ENCODE peak calls at places on chromosomes 12 and 14, in nine cellular contexts. One of them, this sample, is unnamed.

GRCh38 chr12:1499351-1499750 is 95.0 kb downstream of the FBXL14 start:
- DNase-seq in activated naive CD4-positive, alpha-beta T cell treated with anti-CD3 and anti-CD28 coated beads, Interleukin-2, amount 50 U/mL, for 72 hours: no peak
- DNase-seq in NCI-H2029: no peak
- DNase-seq in fibroblast of lung: peak
- DNase-seq in cardiac muscle cell: no peak
- DNase-seq in NT2/D1: no peak
- DNase-seq in bronchial epithelial cell: no peak
- DNase-seq in KBM-7: no peak
- DNase-seq in cardiac fibroblast: no peak
- DNase-seq in this sample: no peak

GRCh38 chr12:10783252-10783651 is 19.2 kb downstream of the TAS2R7 start:
- DNase-seq in activated naive CD4-positive, alpha-beta T cell treated with anti-CD3 and anti-CD28 coated beads, Interleukin-2, amount 50 U/mL, for 72 hours: no peak
- DNase-seq in NCI-H2029: no peak
- DNase-seq in fibroblast of lung: no peak
- DNase-seq in cardiac muscle cell: no peak
- DNase-seq in NT2/D1: no peak
- DNase-seq in bronchial epithelial cell: no peak
- DNase-seq in KBM-7: no peak
- DNase-seq in cardiac fibroblast: no peak
- DNase-seq in this sample: no peak

GRCh38 chr12:132488127-132489077 is 1.5 kb upstream of the FBRSL1 start:
- DNase-seq in activated naive CD4-positive, alpha-beta T cell treated with anti-CD3 and anti-CD28 coated beads, Interleukin-2, amount 50 U/mL, for 72 hours: no peak
- DNase-seq in NCI-H2029: no peak
- DNase-seq in fibroblast of lung: no peak
- DNase-seq in cardiac muscle cell: no peak
- DNase-seq in NT2/D1: no peak
- DNase-seq in bronchial epithelial cell: no peak
- DNase-seq in KBM-7: peak
- DNase-seq in cardiac fibroblast: no peak
- DNase-seq in this sample: no peak

GRCh38 chr12:38905480-38906351 is at the start of gene CPNE8:
- DNase-seq in activated naive CD4-positive, alpha-beta T cell treated with anti-CD3 and anti-CD28 coated beads, Interleukin-2, amount 50 U/mL, for 72 hours: peak
- DNase-seq in NCI-H2029: no peak
- DNase-seq in fibroblast of lung: peak
- DNase-seq in cardiac muscle cell: peak
- DNase-seq in NT2/D1: peak
- DNase-seq in bronchial epithelial cell: peak
- DNase-seq in KBM-7: peak
- DNase-seq in cardiac fibroblast: peak
- DNase-seq in this sample: peak

GRCh38 chr14:46344327-46344937 is 307.1 kb downstream of the RPL10L start:
- DNase-seq in activated naive CD4-positive, alpha-beta T cell treated with anti-CD3 and anti-CD28 coated beads, Interleukin-2, amount 50 U/mL, for 72 hours: no peak
- DNase-seq in NCI-H2029: no peak
- DNase-seq in fibroblast of lung: peak
- DNase-seq in cardiac muscle cell: peak
- DNase-seq in NT2/D1: peak
- DNase-seq in bronchial epithelial cell: peak
- DNase-seq in KBM-7: peak
- DNase-seq in cardiac fibroblast: peak
- DNase-seq in this sample: peak

GRCh38 chr12:57128519-57129247 is 400 bp downstream of the LRP1 start:
- DNase-seq in activated naive CD4-positive, alpha-beta T cell treated with anti-CD3 and anti-CD28 coated beads, Interleukin-2, amount 50 U/mL, for 72 hours: no peak
- DNase-seq in NCI-H2029: no peak
- DNase-seq in fibroblast of lung: no peak
- DNase-seq in cardiac muscle cell: no peak
- DNase-seq in NT2/D1: peak
- DNase-seq in bronchial epithelial cell: no peak
- DNase-seq in KBM-7: no peak
- DNase-seq in cardiac fibroblast: no peak
- DNase-seq in this sample: peak

GRCh38 chr14:76926521-76927251 is 100.5 kb downstream of the LRRC74A start:
- DNase-seq in activated naive CD4-positive, alpha-beta T cell treated with anti-CD3 and anti-CD28 coated beads, Interleukin-2, amount 50 U/mL, for 72 hours: no peak
- DNase-seq in NCI-H2029: no peak
- DNase-seq in fibroblast of lung: peak
- DNase-seq in cardiac muscle cell: peak
- DNase-seq in NT2/D1: no peak
- DNase-seq in bronchial epithelial cell: no peak
- DNase-seq in KBM-7: peak
- DNase-seq in cardiac fibroblast: peak
- DNase-seq in this sample: peak

GRCh38 chr12:1918081-1918874 is at the start of gene CACNA2D4:
- DNase-seq in activated naive CD4-positive, alpha-beta T cell treated with anti-CD3 and anti-CD28 coated beads, Interleukin-2, amount 50 U/mL, for 72 hours: no peak
- DNase-seq in NCI-H2029: no peak
- DNase-seq in fibroblast of lung: no peak
- DNase-seq in cardiac muscle cell: no peak
- DNase-seq in NT2/D1: peak
- DNase-seq in bronchial epithelial cell: no peak
- DNase-seq in KBM-7: peak
- DNase-seq in cardiac fibroblast: no peak
- DNase-seq in this sample: peak

GRCh38 chr12:52221912-52222457 is 11.1 kb upstream of the KRT7 start:
- DNase-seq in activated naive CD4-positive, alpha-beta T cell treated with anti-CD3 and anti-CD28 coated beads, Interleukin-2, amount 50 U/mL, for 72 hours: peak
- DNase-seq in NCI-H2029: peak
- DNase-seq in fibroblast of lung: peak
- DNase-seq in cardiac muscle cell: peak
- DNase-seq in NT2/D1: no peak
- DNase-seq in bronchial epithelial cell: peak
- DNase-seq in KBM-7: peak
- DNase-seq in cardiac fibroblast: peak
- DNase-seq in this sample: peak

GRCh38 chr14:92366237-92366636 is 43.3 kb downstream of the SLC24A4 start:
- DNase-seq in activated naive CD4-positive, alpha-beta T cell treated with anti-CD3 and anti-CD28 coated beads, Interleukin-2, amount 50 U/mL, for 72 hours: no peak
- DNase-seq in NCI-H2029: no peak
- DNase-seq in fibroblast of lung: no peak
- DNase-seq in cardiac muscle cell: no peak
- DNase-seq in NT2/D1: no peak
- DNase-seq in bronchial epithelial cell: no peak
- DNase-seq in KBM-7: no peak
- DNase-seq in cardiac fibroblast: no peak
- DNase-seq in this sample: no peak